ENCODE peak calls at places on chromosomes 12 and 14, in eight cellular contexts. Z, L, B, A, W, N, S and P are unnamed samples.

GRCh38 chr14:94161979-94162378 is 12.1 kb upstream of the PPP4R4 start:
- DNase-seq in N (no peak), A (no peak), Z (peak; percentile 30), B (no peak), L (no peak), W (no peak), S (no peak), P (no peak)

GRCh38 chr14:74562515-74563232 is 49.4 kb downstream of the LTBP2 start:
- DNase-seq in A (no peak), L (no peak), N (no peak), Z (no peak), B (no peak), S (no peak), W (peak; percentile 47), P (no peak)

GRCh38 chr12:3077572-3078081 is 448 bp downstream of the TSPAN9 start:
- DNase-seq in Z (no peak), S (peak; percentile 24), N (no peak), L (no peak), B (no peak), W (no peak), A (peak; percentile 29), P (peak; percentile 34)

GRCh38 chr12:70645494-70646317 is 8.5 kb upstream of the PTPRB start:
- DNase-seq in Z (peak; percentile 9), N (peak; percentile 48), W (no peak), A (no peak), B (no peak), L (no peak), S (peak; percentile 98), P (peak; percentile 36)

GRCh38 chr14:96243785-96244184 is 12.2 kb upstream of the BDKRB1 start:
- DNase-seq in N (no peak), L (no peak), A (no peak), W (no peak), S (no peak), Z (no peak), B (no peak), P (no peak)

GRCh38 chr12:57844725-57845477 is 1.6 kb downstream of the CTDSP2 start:
- DNase-seq in B (no peak), Z (no peak), L (no peak), W (no peak), N (peak; percentile 86), A (no peak), S (peak; percentile 47), P (peak; percentile 58)

GRCh38 chr12:122085006-122085405 is 6.5 kb downstream of the MLXIP start:
- DNase-seq in Z (no peak), B (no peak), S (no peak), L (no peak), N (no peak), A (no peak), W (no peak), P (no peak)

GRCh38 chr14:103880986-103881926 is 33.9 kb upstream of the PPP1R13B start:
- DNase-seq in W (no peak), B (no peak), S (no peak), Z (no peak), A (no peak), N (no peak), L (no peak), P (peak; percentile 83)

GRCh38 chr12:57156701-57157403 is 9.4 kb upstream of the LRP1-AS start:
- DNase-seq in N (no peak), W (no peak), A (no peak), B (no peak), Z (no peak), S (no peak), L (no peak), P (no peak)

GRCh38 chr14:50366589-50366988 is 30.1 kb downstream of the CDKL1 start:
- DNase-seq in L (no peak), Z (no peak), S (no peak), A (no peak), N (no peak), B (no peak), W (no peak), P (no peak)

GRCh38 chr14:21796912-21797311 is 123.3 kb upstream of the OR4E1 start:
- DNase-seq in S (no peak), Z (peak; percentile 12), B (no peak), A (peak; percentile 5), N (no peak), L (no peak), W (peak; percentile 39), P (no peak)

GRCh38 chr14:20614038-20614840 is 23.1 kb upstream of the RNASE12 start:
- DNase-seq in L (no peak), W (peak; percentile 21), B (no peak), Z (no peak), N (no peak), A (no peak), S (no peak), P (no peak)

GRCh38 chr12:65175385-65175784 is 6.0 kb downstream of the LEMD3 start:
- DNase-seq in S (no peak), W (no peak), L (no peak), N (no peak), A (no peak), Z (no peak), B (no peak), P (no peak)

GRCh38 chr12:124923906-124924734 is 9.7 kb upstream of the UBC start:
- DNase-seq in N (no peak), Z (no peak), A (no peak), W (no peak), B (no peak), L (no peak), S (peak; percentile 62), P (no peak)

GRCh38 chr14:103711516-103712431 is 3.5 kb downstream of the XRCC3 start:
- DNase-seq in A (no peak), Z (no peak), B (no peak), W (no peak), L (no peak), N (no peak), S (no peak), P (peak; percentile 85)

GRCh38 chr12:50514526-50515276 is 9.9 kb downstream of the DIP2B start:
- DNase-seq in S (no peak), L (no peak), W (no peak), Z (peak; percentile 51), B (no peak), N (no peak), A (no peak), P (no peak)

GRCh38 chr14:73829526-73830431 is 21.9 kb upstream of the PTGR2 start:
- DNase-seq in S (peak; percentile 83), N (peak; percentile 64), Z (peak; percentile 34), B (no peak), W (no peak), A (no peak), L (no peak), P (no peak)

GRCh38 chr12:26789731-26790644 is 43.0 kb downstream of the ITPR2 start:
- DNase-seq in N (peak; percentile 31), S (no peak), B (no peak), A (no peak), Z (no peak), W (no peak), L (no peak), P (no peak)

GRCh38 chr12:56267443-56268071 is 815 bp downstream of the COQ10A start:
- DNase-seq in Z (no peak), N (no peak), B (no peak), L (no peak), A (no peak), W (no peak), S (no peak), P (no peak)